ENCODE peak calls at places on chromosomes 13 and 19, in five cellular contexts. W, G, J, X and Y are unnamed samples.

GRCh38 chr13:111210945-111211469 is 95.9 kb downstream of the ARHGEF7 start:
- DNase-seq in W (no peak), G (no peak), J (no peak), X (no peak), Y (no peak)

GRCh38 chr19:610801-611505 is 21.3 kb downstream of the HCN2 start:
- DNase-seq in W (no peak), G (no peak), J (no peak), X (no peak), Y (no peak)

GRCh38 chr13:82698383-82698782 is 1183.9 kb downstream of the SLITRK1 start:
- DNase-seq in W (no peak), G (no peak), J (no peak), X (no peak), Y (no peak)

GRCh38 chr13:27510082-27510481 is 59.7 kb upstream of the MTIF3 start:
- DNase-seq in W (no peak), G (no peak), J (no peak), X (no peak), Y (no peak)

GRCh38 chr13:59721889-59722579 is 441.7 kb downstream of the DIAPH3 start:
- DNase-seq in W (no peak), G (no peak), J (no peak), X (no peak), Y (no peak)

GRCh38 chr19:41697198-41697855 is 9.3 kb upstream of the CEACAM7 start:
- DNase-seq in W (no peak), G (no peak), J (no peak), X (no peak), Y (no peak)

GRCh38 chr13:39410089-39410901 is 192.7 kb downstream of the LHFPL6 start:
- DNase-seq in W (no peak), G (no peak), J (no peak), X (no peak), Y (peak; percentile 38)

GRCh38 chr13:98710521-98710920 is 42.0 kb downstream of the SLC15A1 start:
- DNase-seq in W (no peak), G (no peak), J (no peak), X (no peak), Y (no peak)

GRCh38 chr19:2394669-2395292 is 32.6 kb downstream of the TIMM13 start:
- DNase-seq in W (peak; percentile 38), G (no peak), J (no peak), X (no peak), Y (no peak)

GRCh38 chr13:76019421-76020044 is 383.4 kb downstream of the LMO7 start:
- DNase-seq in W (peak; percentile 44), G (peak; percentile 88), J (peak; percentile 28), X (peak; percentile 79), Y (peak; percentile 88)

GRCh38 chr19:11382898-11383705 is 1.0 kb downstream of the EPOR start:
- DNase-seq in W (peak; percentile 81), G (peak; percentile 68), J (peak; percentile 60), X (peak; percentile 68), Y (peak; percentile 85)

GRCh38 chr13:79802389-79803140 is 321.6 kb downstream of the NDFIP2 start:
- DNase-seq in W (no peak), G (no peak), J (no peak), X (no peak), Y (no peak)

GRCh38 chr13:31947105-31947504 is 84.5 kb upstream of the FRY start:
- DNase-seq in W (no peak), G (no peak), J (no peak), X (peak; percentile 16), Y (no peak)

GRCh38 chr19:21758296-21758695 is 9.1 kb downstream of the ZNF100 start:
- DNase-seq in W (no peak), G (no peak), J (no peak), X (no peak), Y (no peak)

GRCh38 chr13:43933378-43933777 is 53.7 kb downstream of the LACC1 start:
- DNase-seq in W (no peak), G (no peak), J (no peak), X (no peak), Y (no peak)

GRCh38 chr13:63198076-63198475 is 1782.4 kb upstream of the PCDH20 start:
- DNase-seq in W (no peak), G (no peak), J (no peak), X (no peak), Y (no peak)

GRCh38 chr19:29675650-29676186 is 10.5 kb downstream of the PLEKHF1 start:
- DNase-seq in W (no peak), G (no peak), J (no peak), X (no peak), Y (no peak)
- TF ChIP-seq CTCF in W (no peak), G (no peak), J (no peak), X (no peak), Y (no peak)

DNA sequence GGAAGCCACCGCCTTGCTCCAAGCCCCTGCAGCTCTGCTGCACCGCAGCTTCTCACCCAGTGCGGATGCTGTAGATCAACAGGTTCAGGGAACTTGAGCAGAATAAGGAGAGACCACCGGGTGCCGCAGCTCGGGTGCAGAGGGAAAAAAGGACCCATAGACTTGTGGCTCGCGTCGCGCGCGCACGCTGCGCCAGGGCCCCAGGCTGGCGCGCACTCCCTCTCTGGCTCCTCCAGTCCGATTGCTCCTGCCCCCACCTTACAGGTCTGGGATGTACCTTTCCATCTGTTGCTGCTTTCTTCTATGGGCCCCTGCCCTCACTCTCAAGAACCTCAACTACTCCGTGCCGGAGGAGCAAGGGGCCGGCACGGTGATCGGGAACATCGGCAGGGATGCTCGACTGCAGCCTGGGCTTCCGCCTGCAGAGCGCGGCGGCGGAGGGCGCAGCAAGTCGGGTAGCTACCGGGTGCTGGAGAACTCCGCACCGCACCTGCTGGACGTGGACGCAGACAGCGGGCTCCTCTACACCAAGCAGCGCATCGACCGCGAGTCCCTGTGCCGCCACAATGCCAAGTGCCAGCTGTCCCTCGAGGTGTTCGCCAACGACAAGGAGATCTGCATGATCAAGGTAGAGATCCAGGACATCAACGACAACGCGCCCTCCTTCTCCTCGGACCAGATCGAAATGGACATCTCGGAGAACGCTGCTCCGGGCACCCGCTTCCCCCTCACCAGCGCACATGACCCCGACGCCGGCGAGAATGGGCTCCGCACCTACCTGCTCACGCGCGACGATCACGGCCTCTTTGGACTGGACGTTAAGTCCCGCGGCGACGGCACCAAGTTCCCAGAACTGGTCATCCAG is 964 bp downstream of the PCDH17 start:
- DNase-seq in W (peak; percentile 47), G (no peak), J (no peak), X (peak; percentile 57), Y (peak; percentile 65)
- TF ChIP-seq EZH2 in W (peak; percentile 42), G (no peak), J (no peak), X (peak; percentile 6), Y (peak; percentile 79)

GRCh38 chr13:24626449-24626848 is 53.8 kb upstream of the ATP12A start:
- DNase-seq in W (no peak), G (no peak), J (no peak), X (no peak), Y (no peak)

GRCh38 chr13:24625870-24626419 is 54.3 kb upstream of the ATP12A start:
- DNase-seq in W (no peak), G (no peak), J (no peak), X (no peak), Y (no peak)

GRCh38 chr13:24624801-24625231 is 55.4 kb upstream of the ATP12A start:
- DNase-seq in W (no peak), G (no peak), J (no peak), X (no peak), Y (no peak)

GRCh38 chr13:24624363-24624762 is 55.8 kb upstream of the ATP12A start:
- DNase-seq in W (no peak), G (no peak), J (no peak), X (no peak), Y (no peak)

GRCh38 chr13:24625324-24625723 is 54.9 kb upstream of the ATP12A start:
- DNase-seq in W (no peak), G (no peak), J (no peak), X (no peak), Y (no peak)
- TF ChIP-seq EZH2phosphoT487 in W (no peak), G (no peak), J (no peak), X (no peak), Y (no peak)

DNA sequence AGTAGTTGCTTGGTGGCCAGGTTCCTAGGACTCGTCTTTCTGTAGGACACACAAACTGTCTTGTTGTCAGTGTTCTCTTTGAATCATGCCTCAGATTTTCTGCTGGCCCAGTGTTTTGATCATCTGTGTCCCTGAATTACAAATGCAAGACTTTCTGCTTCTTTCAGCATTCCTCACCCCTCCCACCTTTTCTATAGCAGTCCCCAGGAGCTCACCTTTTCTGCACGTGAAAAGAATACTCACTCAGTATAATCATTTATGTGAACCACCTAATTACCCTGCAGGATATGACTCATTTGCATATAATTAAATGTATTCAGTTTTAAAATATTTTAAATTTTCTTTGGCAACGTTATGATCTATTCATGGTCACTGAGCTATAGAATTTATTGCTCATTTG is 389.2 kb downstream of the ITGBL1 start:
- DNase-seq in W (no peak), G (no peak), J (no peak), X (no peak), Y (peak; percentile 15)
- TF ChIP-seq CTCF in W (no peak), G (no peak), J (no peak), X (no peak), Y (no peak)

DNA sequence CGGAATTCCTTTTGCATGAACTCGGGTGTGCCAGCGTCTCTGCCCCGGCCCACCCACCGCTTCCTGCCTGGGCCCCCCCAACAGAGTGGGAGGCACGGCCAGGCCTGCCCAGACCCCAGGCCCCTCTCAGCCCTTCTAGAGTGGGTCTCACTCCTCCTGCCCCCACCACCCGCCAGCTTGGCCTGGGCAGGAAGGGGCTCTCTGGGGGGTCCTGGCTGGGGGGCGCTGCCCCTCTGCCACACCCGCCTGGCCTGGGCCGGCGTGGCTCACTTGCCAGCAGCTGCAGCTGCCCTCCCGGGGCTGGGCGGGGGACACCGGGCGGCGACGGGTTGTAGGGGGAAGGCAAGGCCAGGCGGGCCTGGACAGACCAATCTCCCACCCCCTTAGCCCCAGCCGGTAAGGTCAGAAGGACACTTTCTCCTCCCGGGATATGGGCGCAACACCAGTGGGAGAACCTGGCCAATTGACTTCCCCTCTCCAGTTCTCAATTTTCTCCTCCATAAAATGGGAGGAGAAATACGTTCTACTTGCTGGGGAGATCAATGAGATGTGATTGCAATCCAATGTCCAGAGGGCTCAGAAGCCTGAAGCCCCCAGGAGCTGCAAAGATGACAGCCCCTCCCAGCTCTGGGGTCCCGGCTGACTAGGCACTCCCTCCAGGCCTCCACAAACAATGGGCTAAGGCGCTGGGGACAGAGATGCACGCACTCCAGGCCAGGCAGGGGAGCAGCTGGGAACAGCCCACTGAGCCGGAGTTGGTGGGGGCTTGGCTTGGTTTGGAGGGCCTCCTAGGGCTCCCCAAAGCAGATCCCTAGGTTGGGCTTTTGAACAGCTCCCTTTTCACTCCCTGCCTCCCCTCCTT is 2.4 kb downstream of the CRLF1 start:
- DNase-seq in W (no peak), G (no peak), J (no peak), X (peak; percentile 68), Y (peak; percentile 59)
- TF ChIP-seq EZH2 in W (no peak), G (no peak), J (no peak), X (peak; percentile 41), Y (no peak)

GRCh38 chr19:14718522-14719113 is 28.8 kb downstream of the ZNF333 start:
- DNase-seq in W (no peak), G (no peak), J (no peak), X (no peak), Y (no peak)

GRCh38 chr19:14719162-14719561 is 29.3 kb downstream of the ZNF333 start:
- DNase-seq in W (no peak), G (no peak), J (no peak), X (no peak), Y (no peak)

GRCh38 chr19:14715841-14716240 is 26.0 kb downstream of the ZNF333 start:
- DNase-seq in W (no peak), G (no peak), J (no peak), X (no peak), Y (no peak)
- TF ChIP-seq EZH2phosphoT487 in W (no peak), G (no peak), J (no peak), X (no peak), Y (no peak)